ENCODE peak calls at places on chromosomes 5 and 9, in eight cellular contexts. D, W, Q, M, H, P, T and G are unnamed samples.
A peak's percentile ranks its signal among the peaks of the same experiment; 100 is the strongest.

GRCh38 chr9:71911908-71912325 is 478 bp downstream of the C9orf85 start:
- DNase-seq in D (no peak), W (no peak), Q (peak; percentile 28), M (no peak), H (no peak), P (no peak), T (no peak), G (no peak)

GRCh38 chr5:146494656-146495055 is 21.3 kb downstream of the GPR151 start:
- DNase-seq in D (no peak), W (no peak), Q (no peak), M (no peak), H (no peak), P (no peak), T (no peak), G (no peak)

GRCh38 chr9:89722712-89723111 is 117.9 kb downstream of the GADD45G start:
- DNase-seq in D (no peak), W (no peak), Q (no peak), M (no peak), H (no peak), P (no peak), T (no peak), G (no peak)

GRCh38 chr9:137439158-137439714 is 1.9 kb downstream of the ENTPD8 start:
- DNase-seq in D (no peak), W (no peak), Q (no peak), M (no peak), H (no peak), P (no peak), T (no peak), G (no peak)

GRCh38 chr5:91058575-91058974 is 324.5 kb downstream of the ARRDC3 start:
- DNase-seq in D (no peak), W (peak; percentile 44), Q (no peak), M (peak; percentile 68), H (peak; percentile 98), P (no peak), T (no peak), G (peak; percentile 77)

GRCh38 chr9:16258708-16259107 is 611.8 kb downstream of the BNC2 start:
- DNase-seq in D (no peak), W (no peak), Q (no peak), M (no peak), H (no peak), P (no peak), T (no peak), G (no peak)

GRCh38 chr5:145260670-145261069 is 574.5 kb downstream of the PRELID2 start:
- DNase-seq in D (no peak), W (no peak), Q (no peak), M (no peak), H (no peak), P (no peak), T (no peak), G (no peak)

GRCh38 chr9:70948744-70949143 is 172.7 kb downstream of the TRPM3 start:
- DNase-seq in D (no peak), W (no peak), Q (no peak), M (no peak), H (no peak), P (no peak), T (no peak), G (no peak)

GRCh38 chr9:121599186-121599871 is 52.1 kb upstream of the DAB2IP start:
- DNase-seq in D (no peak), W (peak; percentile 65), Q (peak; percentile 26), M (peak; percentile 69), H (peak; percentile 64), P (peak; percentile 80), T (peak; percentile 83), G (peak; percentile 90)

GRCh38 chr5:175765858-175766257 is 105.5 kb upstream of the CPLX2 start:
- DNase-seq in D (no peak), W (no peak), Q (no peak), M (no peak), H (no peak), P (no peak), T (no peak), G (no peak)

GRCh38 chr9:6552738-6553121 is 92.8 kb downstream of the GLDC start:
- DNase-seq in D (no peak), W (no peak), Q (peak; percentile 56), M (no peak), H (peak; percentile 51), P (no peak), T (no peak), G (no peak)

GRCh38 chr5:81838307-81838906 is 87.5 kb upstream of the SSBP2 start:
- DNase-seq in D (peak; percentile 46), W (peak; percentile 26), Q (peak; percentile 49), M (peak; percentile 27), H (peak; percentile 57), P (no peak), T (no peak), G (peak; percentile 55)

GRCh38 chr9:124345063-124345462 is 70.2 kb downstream of the PSMB7 start:
- DNase-seq in D (no peak), W (no peak), Q (no peak), M (no peak), H (no peak), P (no peak), T (no peak), G (no peak)

GRCh38 chr9:104934686-104935413 is 6.9 kb upstream of the ABCA1 start:
- DNase-seq in D (no peak), W (no peak), Q (peak; percentile 15), M (no peak), H (no peak), P (no peak), T (no peak), G (no peak)

GRCh38 chr5:58813855-58814254 is 231.0 kb downstream of the RAB3C start:
- DNase-seq in D (no peak), W (no peak), Q (no peak), M (no peak), H (no peak), P (no peak), T (no peak), G (no peak)

GRCh38 chr5:1139806-1140187 is 27.9 kb upstream of the SLC12A7 start:
- DNase-seq in D (no peak), W (no peak), Q (no peak), M (no peak), H (peak; percentile 7), P (no peak), T (no peak), G (no peak)

GRCh38 chr9:35569206-35569605 is 35.9 kb upstream of the TESK1 start:
- DNase-seq in D (no peak), W (no peak), Q (no peak), M (no peak), H (no peak), P (no peak), T (no peak), G (no peak)

GRCh38 chr9:111036068-111036789 is 2.0 kb downstream of the LPAR1 start:
- DNase-seq in D (no peak), W (peak; percentile 76), Q (peak; percentile 68), M (peak; percentile 85), H (peak; percentile 73), P (peak; percentile 64), T (peak; percentile 71), G (peak; percentile 61)
- TF ChIP-seq CTCF in D (no peak), W (peak; percentile 56), Q (peak; percentile 69), M (peak; percentile 67), H (peak; percentile 79), P (peak; percentile 54), T (peak; percentile 68), G (peak; percentile 47)

DNA sequence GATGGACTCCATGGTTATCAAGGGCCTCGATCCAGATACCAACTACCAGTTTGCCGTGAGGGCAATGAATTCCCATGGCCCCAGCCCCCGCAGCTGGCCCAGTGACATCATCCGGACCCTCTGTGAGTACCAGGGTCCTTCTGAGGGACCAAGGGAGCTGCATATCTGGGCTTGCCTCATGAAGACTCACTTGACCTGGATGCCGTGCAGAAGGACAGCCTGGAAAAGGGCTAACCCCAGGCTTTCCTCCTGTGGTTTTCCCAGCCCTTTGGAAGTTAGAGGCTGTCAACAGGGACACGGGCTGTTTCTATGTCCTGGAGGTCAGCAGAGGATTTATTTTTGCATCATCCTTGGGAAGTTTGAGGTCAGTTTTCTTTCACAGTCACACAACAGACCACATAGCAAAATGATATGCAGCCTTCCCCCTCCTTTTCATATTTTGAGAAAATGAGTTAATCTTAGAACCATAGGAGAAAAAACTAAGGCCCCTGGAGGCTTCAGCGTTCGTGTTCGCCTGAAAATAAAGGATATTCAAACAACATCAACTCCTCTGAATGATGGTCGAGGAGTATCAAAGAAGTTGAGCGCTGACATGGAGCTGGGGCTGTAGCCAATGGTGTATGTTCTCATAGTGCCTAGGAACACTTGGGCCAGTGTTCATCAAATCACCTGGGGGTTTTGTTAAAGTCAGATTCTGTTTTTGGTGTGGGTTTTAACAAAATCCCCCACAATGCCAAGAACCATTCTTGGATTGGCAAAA is 112.2 kb downstream of the EGFLAM start:
- DNase-seq in D (no peak), W (no peak), Q (no peak), M (no peak), H (no peak), P (no peak), T (no peak), G (no peak)
- TF ChIP-seq CTCF in D (no peak), W (no peak), Q (no peak), M (no peak), H (no peak), P (no peak), T (no peak), G (no peak)

GRCh38 chr5:162591724-162592123 is 524.2 kb downstream of the GABRG2 start:
- DNase-seq in D (no peak), W (no peak), Q (no peak), M (no peak), H (no peak), P (no peak), T (no peak), G (no peak)

DNA sequence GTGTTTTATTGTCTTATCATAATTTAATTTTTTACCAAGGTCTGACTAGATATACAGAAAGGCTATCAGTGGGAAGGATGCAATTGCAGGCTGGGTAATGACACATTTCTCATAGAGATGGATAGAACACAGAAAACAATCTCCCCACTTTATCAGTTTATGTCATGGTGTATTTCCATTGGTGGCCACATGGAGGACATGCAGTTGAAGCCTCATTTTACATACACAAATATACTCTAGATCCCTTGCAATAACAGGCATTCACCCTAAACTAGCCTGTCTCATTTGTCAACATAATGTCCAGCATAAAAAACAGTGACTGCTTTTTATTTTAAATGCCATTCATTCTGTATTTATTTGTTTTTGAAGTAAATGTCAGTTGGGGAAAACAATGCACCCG is 526.3 kb downstream of the GABRG2 start:
- DNase-seq in D (no peak), W (no peak), Q (no peak), M (no peak), H (peak; percentile 2), P (no peak), T (no peak), G (no peak)
- TF ChIP-seq CTCF in D (peak; percentile 51), W (peak; percentile 24), Q (no peak), M (peak; percentile 31), H (peak; percentile 25), P (no peak), T (peak; percentile 69), G (peak; percentile 42)

DNA sequence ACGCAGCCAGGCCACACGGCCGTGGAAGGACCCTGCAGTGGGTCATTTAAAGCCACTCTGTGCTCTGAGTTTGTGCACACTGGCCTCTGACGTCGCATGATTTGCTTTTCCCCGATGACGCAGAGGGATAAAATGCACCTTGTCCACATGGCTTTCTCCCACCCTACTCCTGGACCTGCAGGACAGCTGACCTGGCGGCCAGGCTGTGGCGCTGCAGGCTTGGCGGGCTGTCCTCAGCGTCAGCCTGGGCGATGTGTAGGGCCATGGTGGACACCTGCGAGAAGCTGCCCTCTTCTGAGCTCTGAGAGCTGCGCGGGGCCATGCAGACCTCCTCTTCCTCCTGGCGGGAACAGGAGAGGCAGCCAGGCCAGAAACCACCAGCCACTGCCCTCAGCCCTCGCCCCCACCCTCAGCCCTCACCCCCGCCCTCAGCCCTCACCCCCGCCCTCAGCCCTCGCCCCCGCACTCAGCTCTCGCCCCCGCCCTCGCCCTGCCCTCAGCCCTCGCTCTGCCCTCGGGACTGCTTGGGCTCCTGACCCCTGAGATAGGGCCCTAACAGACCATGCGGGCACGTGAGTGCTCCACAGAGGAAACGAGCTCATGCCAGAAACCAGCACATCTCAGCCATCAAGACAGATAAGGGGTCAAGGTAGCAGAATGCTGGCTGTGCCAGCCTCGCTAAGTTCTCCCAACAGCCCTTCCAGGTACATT is 20.0 kb upstream of the SCGB3A1 start:
- DNase-seq in D (no peak), W (no peak), Q (no peak), M (no peak), H (no peak), P (no peak), T (no peak), G (peak; percentile 84)
- TF ChIP-seq CTCF in D (no peak), W (no peak), Q (no peak), M (no peak), H (no peak), P (no peak), T (no peak), G (peak; percentile 62)